ENCODE peak calls at places on chromosomes 13 and 19, in ten cellular contexts. One of them, this sample, is unnamed.
A peak's percentile ranks its signal among the peaks of the same experiment; 100 is the strongest.

GRCh38 chr19:3380829-3381228 is 14.4 kb downstream of the NFIC start:
- DNase-seq in effector memory CD4-positive, alpha-beta T cell: no peak
- DNase-seq in psoas muscle: no peak
- DNase-seq in CD4-positive, alpha-beta T cell: no peak
- DNase-seq in A673: no peak
- DNase-seq in thoracic aorta: no peak
- DNase-seq in pancreas: no peak
- DNase-seq in tibial artery: no peak
- DNase-seq in MM.1S: no peak
- DNase-seq in small intestine: no peak
- DNase-seq in this sample: no peak

GRCh38 chr13:34347784-34348573 is 530.0 kb downstream of the RFC3 start:
- DNase-seq in effector memory CD4-positive, alpha-beta T cell: no peak
- DNase-seq in psoas muscle: no peak
- DNase-seq in CD4-positive, alpha-beta T cell: no peak
- DNase-seq in A673: no peak
- DNase-seq in thoracic aorta: no peak
- DNase-seq in pancreas: peak; percentile 33
- DNase-seq in tibial artery: no peak
- DNase-seq in MM.1S: no peak
- DNase-seq in small intestine: peak; percentile 15
- DNase-seq in this sample: no peak

GRCh38 chr13:41649659-41650058 is 192.3 kb downstream of the RGCC start:
- DNase-seq in effector memory CD4-positive, alpha-beta T cell: no peak
- DNase-seq in psoas muscle: no peak
- DNase-seq in CD4-positive, alpha-beta T cell: no peak
- DNase-seq in A673: peak; percentile 24
- DNase-seq in thoracic aorta: no peak
- DNase-seq in pancreas: no peak
- DNase-seq in tibial artery: no peak
- DNase-seq in MM.1S: no peak
- DNase-seq in small intestine: no peak
- DNase-seq in this sample: peak; percentile 53

GRCh38 chr13:58953638-58954037 is 1210.1 kb downstream of the DIAPH3 start:
- DNase-seq in effector memory CD4-positive, alpha-beta T cell: no peak
- DNase-seq in psoas muscle: no peak
- DNase-seq in CD4-positive, alpha-beta T cell: no peak
- DNase-seq in A673: no peak
- DNase-seq in thoracic aorta: no peak
- DNase-seq in pancreas: no peak
- DNase-seq in tibial artery: no peak
- DNase-seq in MM.1S: peak; percentile 58
- DNase-seq in small intestine: no peak
- DNase-seq in this sample: peak; percentile 59

GRCh38 chr13:28744656-28745055 is 25.9 kb upstream of the SLC46A3 start:
- DNase-seq in effector memory CD4-positive, alpha-beta T cell: no peak
- DNase-seq in psoas muscle: no peak
- DNase-seq in CD4-positive, alpha-beta T cell: no peak
- DNase-seq in A673: no peak
- DNase-seq in thoracic aorta: no peak
- DNase-seq in pancreas: no peak
- DNase-seq in tibial artery: no peak
- DNase-seq in MM.1S: no peak
- DNase-seq in small intestine: no peak
- DNase-seq in this sample: no peak

GRCh38 chr13:77579971-77580370 is 44.5 kb downstream of the SCEL start:
- DNase-seq in effector memory CD4-positive, alpha-beta T cell: no peak
- DNase-seq in psoas muscle: no peak
- DNase-seq in CD4-positive, alpha-beta T cell: no peak
- DNase-seq in A673: no peak
- DNase-seq in thoracic aorta: no peak
- DNase-seq in pancreas: no peak
- DNase-seq in tibial artery: no peak
- DNase-seq in MM.1S: no peak
- DNase-seq in small intestine: no peak
- DNase-seq in this sample: no peak

GRCh38 chr19:54172764-54173699 is at the start of gene TMC4:
- DNase-seq in effector memory CD4-positive, alpha-beta T cell: no peak
- DNase-seq in psoas muscle: no peak
- DNase-seq in CD4-positive, alpha-beta T cell: no peak
- DNase-seq in A673: peak; percentile 63
- DNase-seq in thoracic aorta: no peak
- DNase-seq in pancreas: peak; percentile 86
- DNase-seq in tibial artery: no peak
- DNase-seq in MM.1S: peak; percentile 76
- DNase-seq in small intestine: peak; percentile 90
- DNase-seq in this sample: peak; percentile 77

GRCh38 chr13:38763446-38764381 is 76.8 kb downstream of the FREM2 start:
- DNase-seq in effector memory CD4-positive, alpha-beta T cell: no peak
- DNase-seq in psoas muscle: no peak
- DNase-seq in CD4-positive, alpha-beta T cell: no peak
- DNase-seq in A673: peak; percentile 87
- DNase-seq in thoracic aorta: no peak
- DNase-seq in pancreas: peak; percentile 36
- DNase-seq in tibial artery: no peak
- DNase-seq in MM.1S: peak; percentile 37
- DNase-seq in small intestine: peak; percentile 35
- DNase-seq in this sample: peak; percentile 60

GRCh38 chr19:2716722-2717637 is 4.2 kb downstream of the DIRAS1 start:
- DNase-seq in effector memory CD4-positive, alpha-beta T cell: no peak
- DNase-seq in psoas muscle: no peak
- DNase-seq in CD4-positive, alpha-beta T cell: no peak
- DNase-seq in A673: no peak
- DNase-seq in thoracic aorta: no peak
- DNase-seq in pancreas: no peak
- DNase-seq in tibial artery: no peak
- DNase-seq in MM.1S: no peak
- DNase-seq in small intestine: no peak
- DNase-seq in this sample: no peak

GRCh38 chr19:38303517-38304351 is at the start of gene C19orf33:
- DNase-seq in effector memory CD4-positive, alpha-beta T cell: no peak
- DNase-seq in psoas muscle: no peak
- DNase-seq in CD4-positive, alpha-beta T cell: no peak
- DNase-seq in A673: no peak
- DNase-seq in thoracic aorta: no peak
- DNase-seq in pancreas: no peak
- DNase-seq in tibial artery: no peak
- DNase-seq in MM.1S: no peak
- DNase-seq in small intestine: peak; percentile 98
- DNase-seq in this sample: no peak

GRCh38 chr19:27975419-27976005 is 1237.4 kb downstream of the UQCRFS1 start:
- DNase-seq in effector memory CD4-positive, alpha-beta T cell: no peak
- DNase-seq in psoas muscle: no peak
- DNase-seq in CD4-positive, alpha-beta T cell: no peak
- DNase-seq in A673: no peak
- DNase-seq in thoracic aorta: no peak
- DNase-seq in pancreas: no peak
- DNase-seq in tibial artery: no peak
- DNase-seq in MM.1S: no peak
- DNase-seq in small intestine: no peak
- DNase-seq in this sample: no peak

GRCh38 chr19:11088508-11089253 is 582 bp upstream of the LDLR start:
- DNase-seq in effector memory CD4-positive, alpha-beta T cell: no peak
- DNase-seq in psoas muscle: no peak
- DNase-seq in CD4-positive, alpha-beta T cell: no peak
- DNase-seq in A673: no peak
- DNase-seq in thoracic aorta: no peak
- DNase-seq in pancreas: no peak
- DNase-seq in tibial artery: peak; percentile 83
- DNase-seq in MM.1S: no peak
- DNase-seq in small intestine: peak; percentile 48
- DNase-seq in this sample: no peak

GRCh38 chr19:21117041-21117907 is 24.6 kb upstream of the ZNF431 start:
- DNase-seq in effector memory CD4-positive, alpha-beta T cell: no peak
- DNase-seq in psoas muscle: no peak
- DNase-seq in CD4-positive, alpha-beta T cell: no peak
- DNase-seq in A673: no peak
- DNase-seq in thoracic aorta: no peak
- DNase-seq in pancreas: no peak
- DNase-seq in tibial artery: no peak
- DNase-seq in MM.1S: no peak
- DNase-seq in small intestine: no peak
- DNase-seq in this sample: no peak

GRCh38 chr13:107117327-107118012 is 549.5 kb upstream of the ARGLU1 start:
- DNase-seq in effector memory CD4-positive, alpha-beta T cell: no peak
- DNase-seq in psoas muscle: no peak
- DNase-seq in CD4-positive, alpha-beta T cell: no peak
- DNase-seq in A673: no peak
- DNase-seq in thoracic aorta: no peak
- DNase-seq in pancreas: no peak
- DNase-seq in tibial artery: no peak
- DNase-seq in MM.1S: no peak
- DNase-seq in small intestine: no peak
- DNase-seq in this sample: no peak

DNA sequence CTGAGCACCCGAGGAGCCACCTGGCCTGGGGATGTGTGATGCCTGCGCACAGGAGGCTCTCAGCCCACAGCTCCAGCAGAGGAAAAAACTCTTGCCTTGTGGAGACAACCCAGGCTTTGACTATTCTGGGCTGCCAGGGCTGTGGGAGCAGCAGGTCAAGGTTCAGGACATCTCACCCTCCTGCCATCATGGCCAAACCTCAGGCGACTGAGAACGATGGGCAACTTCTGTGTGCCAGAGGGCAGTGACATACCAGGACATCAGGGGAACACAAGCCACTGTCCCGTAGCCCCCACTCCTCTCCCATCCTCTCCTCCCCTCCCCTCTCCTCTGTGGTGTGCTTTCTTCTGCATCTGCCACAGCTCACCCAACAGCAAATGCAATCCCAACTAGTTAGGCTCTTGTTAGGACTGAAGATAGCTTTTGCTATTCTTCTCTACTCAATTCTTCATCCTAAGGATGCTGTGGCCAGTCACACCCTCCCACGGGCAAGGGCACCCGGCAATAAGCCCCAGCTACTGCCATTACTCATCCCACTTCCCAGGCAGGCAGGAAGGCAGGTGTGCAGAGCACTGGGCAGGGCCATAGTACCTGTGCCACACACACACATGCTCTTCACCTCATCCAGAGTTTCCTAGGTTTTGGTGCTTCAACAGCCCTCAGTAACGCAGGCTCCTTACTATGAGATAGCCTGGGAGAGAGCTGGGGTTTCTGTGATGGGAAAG is 16.8 kb downstream of the ELL start:
- DNase-seq in effector memory CD4-positive, alpha-beta T cell: no peak
- DNase-seq in psoas muscle: no peak
- DNase-seq in CD4-positive, alpha-beta T cell: no peak
- DNase-seq in A673: no peak
- DNase-seq in thoracic aorta: no peak
- DNase-seq in pancreas: no peak
- DNase-seq in tibial artery: no peak
- DNase-seq in MM.1S: no peak
- DNase-seq in small intestine: peak; percentile 57
- DNase-seq in this sample: no peak
- H3K27ac ChIP-seq in effector memory CD4-positive, alpha-beta T cell: peak overlapping the region; percentile 66
- H3K27ac ChIP-seq in psoas muscle: peak overlapping the region; percentile 84
- H3K27ac ChIP-seq in CD4-positive, alpha-beta T cell: no peak overlapping the region
- H3K27ac ChIP-seq in A673: no peak overlapping the region
- H3K27ac ChIP-seq in thoracic aorta: peak overlapping the region; percentile 37
- H3K27ac ChIP-seq in pancreas: peak overlapping the region; percentile 27
- H3K27ac ChIP-seq in tibial artery: peak overlapping the region; percentile 66
- H3K27ac ChIP-seq in MM.1S: no peak overlapping the region
- H3K27ac ChIP-seq in small intestine: peak overlapping the region; percentile 90
- H3K27ac ChIP-seq in this sample: no peak overlapping the region

GRCh38 chr19:13629687-13630357 is 123.5 kb upstream of the CACNA1A start:
- DNase-seq in effector memory CD4-positive, alpha-beta T cell: no peak
- DNase-seq in psoas muscle: no peak
- DNase-seq in CD4-positive, alpha-beta T cell: no peak
- DNase-seq in A673: peak; percentile 54
- DNase-seq in thoracic aorta: no peak
- DNase-seq in pancreas: no peak
- DNase-seq in tibial artery: no peak
- DNase-seq in MM.1S: no peak
- DNase-seq in small intestine: no peak
- DNase-seq in this sample: no peak
- H3K27ac ChIP-seq in effector memory CD4-positive, alpha-beta T cell: no peak overlapping the region
- H3K27ac ChIP-seq in psoas muscle: no peak overlapping the region
- H3K27ac ChIP-seq in CD4-positive, alpha-beta T cell: no peak overlapping the region
- H3K27ac ChIP-seq in A673: no peak overlapping the region
- H3K27ac ChIP-seq in thoracic aorta: no peak overlapping the region
- H3K27ac ChIP-seq in pancreas: no peak overlapping the region
- H3K27ac ChIP-seq in tibial artery: no peak overlapping the region
- H3K27ac ChIP-seq in MM.1S: no peak overlapping the region
- H3K27ac ChIP-seq in small intestine: no peak overlapping the region
- H3K27ac ChIP-seq in this sample: no peak overlapping the region

DNA sequence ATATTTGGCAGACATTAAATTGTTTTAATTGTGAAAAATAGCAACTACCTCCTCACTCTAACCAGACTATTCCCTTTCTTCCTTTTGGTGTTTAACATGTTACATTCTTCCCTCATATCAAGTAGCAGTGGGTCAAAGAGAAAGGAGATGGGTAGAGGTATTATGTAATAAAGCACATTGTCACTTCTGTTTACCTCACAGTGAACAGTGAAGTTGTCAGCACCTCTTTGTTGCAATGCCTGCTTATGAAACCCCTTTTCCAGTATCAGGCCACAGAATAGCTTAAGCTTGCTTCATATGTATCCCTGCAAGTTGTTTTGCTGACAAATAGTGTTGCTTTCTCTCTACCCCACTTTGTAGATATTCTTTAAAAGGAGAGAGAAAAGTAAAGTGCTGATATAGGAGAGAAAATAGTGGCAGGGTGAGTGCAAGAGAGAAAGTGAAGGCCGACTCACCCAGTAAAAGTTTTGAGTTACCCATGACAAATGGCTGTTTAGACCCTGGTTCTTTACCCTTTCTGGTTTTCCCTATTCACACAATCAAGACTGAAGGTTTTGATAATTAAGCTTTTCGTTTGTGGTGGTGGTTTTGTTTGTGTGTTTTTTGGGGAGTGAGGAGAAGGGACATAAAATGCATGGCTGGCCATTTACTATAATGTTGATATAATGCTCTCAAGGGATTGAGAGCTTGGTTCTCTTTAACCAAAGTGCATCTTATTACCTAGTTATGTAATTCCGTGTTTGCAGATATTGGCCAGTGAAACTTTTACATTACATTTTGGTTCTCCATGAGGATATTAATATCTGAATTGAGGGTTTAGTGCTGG is 3.7 kb downstream of the ITM2B start:
- DNase-seq in effector memory CD4-positive, alpha-beta T cell: no peak
- DNase-seq in psoas muscle: no peak
- DNase-seq in CD4-positive, alpha-beta T cell: no peak
- DNase-seq in A673: peak; percentile 6
- DNase-seq in thoracic aorta: no peak
- DNase-seq in pancreas: no peak
- DNase-seq in tibial artery: no peak
- DNase-seq in MM.1S: no peak
- DNase-seq in small intestine: no peak
- DNase-seq in this sample: no peak
- H3K27ac ChIP-seq in effector memory CD4-positive, alpha-beta T cell: peak overlapping the region; percentile 95
- H3K27ac ChIP-seq in psoas muscle: peak overlapping the region; percentile 99
- H3K27ac ChIP-seq in CD4-positive, alpha-beta T cell: peak overlapping the region; percentile 33
- H3K27ac ChIP-seq in A673: peak overlapping the region; percentile 21
- H3K27ac ChIP-seq in thoracic aorta: no peak overlapping the region
- H3K27ac ChIP-seq in pancreas: peak overlapping the region; percentile 34
- H3K27ac ChIP-seq in tibial artery: peak overlapping the region; percentile 94
- H3K27ac ChIP-seq in MM.1S: no peak overlapping the region
- H3K27ac ChIP-seq in small intestine: peak overlapping the region; percentile 0
- H3K27ac ChIP-seq in this sample: peak overlapping the region; percentile 62

DNA sequence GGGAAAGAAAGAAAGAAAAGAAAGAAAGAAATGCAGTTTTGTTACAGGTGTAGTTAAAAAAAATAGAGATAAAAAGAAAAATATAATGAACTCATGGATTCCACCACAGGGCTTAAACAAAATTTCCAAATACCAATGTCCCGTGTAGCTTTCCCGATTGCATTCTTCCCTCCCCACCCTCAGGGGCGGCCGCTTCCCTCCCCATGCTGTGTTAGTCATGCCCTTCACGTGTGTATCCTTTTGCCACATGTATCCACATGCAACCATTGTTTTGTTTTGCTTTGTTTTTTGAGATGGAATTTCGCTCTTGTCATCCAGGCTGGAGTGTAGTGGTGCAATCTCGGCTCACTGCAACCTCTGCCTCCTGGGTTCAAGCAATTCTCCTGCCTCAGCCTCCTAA is 3.6 kb upstream of the KMT5C start:
- DNase-seq in effector memory CD4-positive, alpha-beta T cell: no peak
- DNase-seq in psoas muscle: no peak
- DNase-seq in CD4-positive, alpha-beta T cell: no peak
- DNase-seq in A673: no peak
- DNase-seq in thoracic aorta: no peak
- DNase-seq in pancreas: no peak
- DNase-seq in tibial artery: no peak
- DNase-seq in MM.1S: no peak
- DNase-seq in small intestine: no peak
- DNase-seq in this sample: no peak
- H3K27ac ChIP-seq in effector memory CD4-positive, alpha-beta T cell: no peak overlapping the region
- H3K27ac ChIP-seq in psoas muscle: no peak overlapping the region
- H3K27ac ChIP-seq in CD4-positive, alpha-beta T cell: no peak overlapping the region
- H3K27ac ChIP-seq in A673: no peak overlapping the region
- H3K27ac ChIP-seq in thoracic aorta: no peak overlapping the region
- H3K27ac ChIP-seq in pancreas: no peak overlapping the region
- H3K27ac ChIP-seq in tibial artery: no peak overlapping the region
- H3K27ac ChIP-seq in MM.1S: no peak overlapping the region
- H3K27ac ChIP-seq in small intestine: no peak overlapping the region
- H3K27ac ChIP-seq in this sample: no peak overlapping the region

This sample was measured in Karpas-422.